ENCODE peak calls at places on chromosomes 5 and 9, in ten cellular contexts. L is lower lobe of right lung, Q is tibial nerve, I is neural progenitor cell, X is tibial artery, K is OCI-LY7, S is right lobe of liver, Y is left lung, J is spleen, U is pancreas. D is an unnamed sample.

GRCh38 chr9:112820886-112821285 is 69.8 kb downstream of the SLC46A2 start:
- DNase-seq in L (no peak), Q (no peak), I (no peak), X (no peak), K (no peak), S (no peak), Y (no peak), J (no peak), U (no peak), D (no peak)

GRCh38 chr9:121753802-121754654 is 102.6 kb downstream of the DAB2IP start:
- DNase-seq in L (no peak), Q (no peak), I (no peak), X (no peak), K (no peak), S (no peak), Y (peak; percentile 35), J (peak; percentile 86), U (no peak), D (no peak)

GRCh38 chr5:102867999-102868662 is 113.0 kb downstream of the PAM start:
- DNase-seq in L (no peak), Q (no peak), I (no peak), X (no peak), K (no peak), S (no peak), Y (no peak), J (no peak), U (no peak), D (no peak)

GRCh38 chr5:95726811-95727763 is 4.0 kb upstream of the RHOBTB3 start:
- DNase-seq in L (no peak), Q (no peak), I (no peak), X (no peak), K (no peak), S (no peak), Y (no peak), J (no peak), U (no peak), D (no peak)

GRCh38 chr5:133292300-133292699 is 240.5 kb downstream of the HSPA4 start:
- DNase-seq in L (no peak), Q (no peak), I (no peak), X (no peak), K (no peak), S (no peak), Y (no peak), J (no peak), U (no peak), D (no peak)

GRCh38 chr5:121182788-121183490 is 668.7 kb upstream of the FTMT start:
- DNase-seq in L (no peak), Q (no peak), I (no peak), X (no peak), K (no peak), S (no peak), Y (no peak), J (no peak), U (no peak), D (no peak)

GRCh38 chr5:104774372-104774771 is 1211.8 kb upstream of the NUDT12 start:
- DNase-seq in L (no peak), Q (no peak), I (no peak), X (no peak), K (no peak), S (no peak), Y (peak; percentile 31), J (no peak), U (no peak), D (no peak)

GRCh38 chr9:76453785-76454184 is 5.2 kb upstream of the GCNT1 start:
- DNase-seq in L (no peak), Q (no peak), I (no peak), X (no peak), K (no peak), S (no peak), Y (no peak), J (no peak), U (no peak), D (no peak)

GRCh38 chr5:72363146-72363802 is 43.1 kb downstream of the PTCD2 start:
- DNase-seq in L (no peak), Q (no peak), I (no peak), X (no peak), K (no peak), S (no peak), Y (no peak), J (no peak), U (no peak), D (no peak)

GRCh38 chr5:38807570-38808461 is 38.0 kb upstream of the OSMR start:
- DNase-seq in L (no peak), Q (no peak), I (no peak), X (no peak), K (no peak), S (no peak), Y (no peak), J (no peak), U (no peak), D (no peak)

GRCh38 chr5:175202461-175203065 is 241.4 kb downstream of the DRD1 start:
- DNase-seq in L (no peak), Q (no peak), I (no peak), X (no peak), K (no peak), S (no peak), Y (no peak), J (no peak), U (no peak), D (no peak)

GRCh38 chr9:38091310-38092199 is 22.5 kb upstream of the SHB start:
- DNase-seq in L (no peak), Q (no peak), I (no peak), X (no peak), K (no peak), S (no peak), Y (no peak), J (peak; percentile 32), U (no peak), D (no peak)

GRCh38 chr9:38227656-38228055 is 158.6 kb upstream of the SHB start:
- DNase-seq in L (no peak), Q (no peak), I (peak; percentile 43), X (no peak), K (peak; percentile 18), S (no peak), Y (no peak), J (no peak), U (no peak), D (no peak)

GRCh38 chr9:137111788-137112563 is 2.6 kb downstream of the DPP7 start:
- DNase-seq in L (no peak), Q (no peak), I (no peak), X (no peak), K (no peak), S (no peak), Y (peak; percentile 76), J (no peak), U (no peak), D (no peak)

DNA sequence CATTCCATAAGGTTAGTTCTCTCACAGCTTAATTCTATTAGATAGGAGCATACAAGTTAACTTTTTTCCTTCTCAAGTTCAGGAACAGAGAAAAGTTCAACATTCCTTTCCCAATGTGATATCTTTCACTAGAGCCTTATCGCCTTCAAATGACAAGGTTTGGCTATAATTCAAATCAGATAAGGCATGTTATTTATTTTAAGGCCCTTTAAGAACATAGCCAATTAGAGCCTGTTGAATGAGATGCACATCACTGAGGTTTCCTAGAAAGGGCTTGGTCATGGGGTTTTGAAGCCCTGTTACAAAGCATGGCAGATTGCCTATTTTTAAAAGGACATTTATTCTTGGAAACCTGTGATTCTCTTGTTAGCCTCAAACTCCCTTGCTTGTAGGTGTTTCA is 123.4 kb downstream of the BASP1 start:
- DNase-seq in L (no peak), Q (no peak), I (no peak), X (no peak), K (no peak), S (no peak), Y (no peak), J (no peak), U (no peak), D (no peak)
- TF ChIP-seq CTCF in L (no peak), Q (no peak), I (no peak), X (no peak), K (no peak), S (no peak), Y (no peak), J (no peak), U (no peak), D (no peak)

DNA sequence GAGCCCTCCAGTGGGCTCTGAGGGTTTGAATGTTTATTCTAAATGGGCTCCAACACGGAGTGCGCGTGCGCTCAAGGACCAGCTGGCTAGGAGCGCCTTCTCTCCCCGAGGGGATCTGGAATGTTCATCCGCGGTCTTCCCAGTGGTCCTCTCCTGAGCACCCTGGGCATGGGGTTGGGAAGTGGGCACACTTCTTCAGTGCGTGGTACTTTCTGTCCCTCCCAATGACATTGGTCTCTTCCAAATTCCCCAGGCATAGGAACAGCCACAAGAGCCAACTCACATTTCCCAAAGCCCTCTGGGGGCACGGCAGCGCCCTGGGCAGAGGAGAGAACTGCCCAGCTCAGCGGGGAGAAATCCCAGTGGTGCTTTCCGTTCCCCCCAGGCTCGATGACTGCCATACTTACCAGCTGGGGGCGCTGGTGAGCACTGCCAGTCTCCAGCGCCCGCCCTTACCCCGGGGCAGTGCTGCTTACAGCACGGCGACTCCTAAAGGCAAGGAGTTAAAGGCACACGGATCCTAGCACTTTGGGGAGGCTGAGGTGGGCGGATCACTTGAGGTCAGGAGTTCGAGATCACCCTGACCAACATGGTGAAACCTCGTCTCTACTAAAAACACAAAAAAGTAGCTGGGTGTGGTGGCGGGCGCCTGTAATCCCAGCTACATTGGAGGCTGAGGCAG is 29.9 kb upstream of the OBP2B start:
- DNase-seq in L (peak; percentile 89), Q (peak; percentile 38), I (peak; percentile 85), X (peak; percentile 35), K (peak; percentile 44), S (peak; percentile 74), Y (peak; percentile 89), J (peak; percentile 86), U (peak; percentile 81), D (peak; percentile 25)
- H3K27ac ChIP-seq in L (peak overlapping the region; percentile 79), Q (peak overlapping the region; percentile 86), I (no peak overlapping the region), X (no peak overlapping the region), K (no peak overlapping the region), S (no peak overlapping the region), Y (peak overlapping the region; percentile 51), J (peak overlapping the region; percentile 61), U (no peak overlapping the region), D (no peak overlapping the region)

GRCh38 chr5:164501344-164501743 is 995.9 kb downstream of the MAT2B start:
- DNase-seq in L (no peak), Q (no peak), I (no peak), X (no peak), K (no peak), S (no peak), Y (no peak), J (no peak), U (no peak), D (no peak)
- H3K4me3 ChIP-seq in L (no peak overlapping the region), Q (no peak overlapping the region), I (no peak overlapping the region), X (no peak overlapping the region), K (no peak overlapping the region), S (no peak overlapping the region), Y (no peak overlapping the region), J (no peak overlapping the region), U (no peak overlapping the region), D (no peak overlapping the region)

GRCh38 chr9:22722492-22722891 is 275.9 kb downstream of the DMRTA1 start:
- DNase-seq in L (no peak), Q (no peak), I (no peak), X (no peak), K (no peak), S (no peak), Y (no peak), J (no peak), U (no peak), D (no peak)

DNA sequence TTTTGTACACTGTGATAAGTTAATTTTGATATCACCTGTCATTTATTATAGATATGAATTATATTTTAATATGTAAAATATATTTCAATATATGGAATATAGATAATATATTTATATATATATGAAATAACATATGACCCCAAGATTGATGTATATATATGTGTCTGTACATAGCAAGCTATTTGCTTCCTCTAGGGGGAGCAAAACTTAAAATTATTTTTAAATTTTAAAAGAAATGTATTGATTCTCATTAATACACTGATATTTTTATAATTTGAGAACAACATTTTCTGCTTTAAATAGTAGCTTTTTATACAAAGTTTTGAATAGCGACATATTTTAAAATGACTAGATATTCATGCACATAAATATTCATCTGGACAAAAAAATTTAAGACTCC is 272.0 kb downstream of the DMRTA1 start:
- DNase-seq in L (no peak), Q (no peak), I (no peak), X (no peak), K (no peak), S (no peak), Y (no peak), J (no peak), U (no peak), D (no peak)
- TF ChIP-seq CTCF in L (no peak), Q (no peak), I (peak; percentile 44), X (no peak), K (peak; percentile 74), S (no peak), Y (no peak), J (no peak), U (no peak), D (no peak)

D was measured in dorsolateral prefrontal cortex.